ENCODE peak calls at places on chromosomes 13 and 19, in seven cellular contexts. S is cardiac muscle cell; Y is K562; D is ovary; I is stomach; E is CD8-positive, alpha-beta T cell; W is tibial artery. B is an unnamed sample.

GRCh38 chr13:113164492-113164891 is 6.0 kb downstream of the PROZ start:
- DNase-seq in S (no peak), Y (no peak), W (no peak), D (no peak), E (no peak), I (no peak), B (no peak)

GRCh38 chr13:100149389-100149788 is 60.5 kb downstream of the PCCA start:
- DNase-seq in E (no peak), D (no peak), S (no peak), I (no peak), W (no peak), Y (no peak), B (no peak)

GRCh38 chr19:10618846-10619245 is 6.5 kb upstream of the SLC44A2 start:
- DNase-seq in D (no peak), Y (no peak), W (no peak), E (no peak), I (no peak), S (no peak), B (no peak)

GRCh38 chr13:75637101-75637774 is 1.1 kb downstream of the LMO7 start:
- DNase-seq in W (no peak), Y (no peak), I (no peak), E (no peak), D (no peak), S (peak; percentile 21), B (no peak)

GRCh38 chr13:97224544-97225324 is 2.6 kb downstream of the MBNL2 start:
- DNase-seq in S (peak; percentile 66), D (peak; percentile 54), E (no peak), Y (peak; percentile 42), I (peak; percentile 70), W (no peak), B (no peak)

GRCh38 chr13:105908581-105908980 is 626.9 kb downstream of the EFNB2 start:
- DNase-seq in I (no peak), D (no peak), Y (no peak), S (no peak), E (no peak), W (no peak), B (no peak)

GRCh38 chr13:21694831-21695230 is 24.0 kb downstream of the FGF9 start:
- DNase-seq in S (no peak), E (no peak), Y (no peak), W (no peak), D (no peak), I (no peak), B (no peak)

GRCh38 chr13:111202745-111203144 is 87.6 kb downstream of the ARHGEF7 start:
- DNase-seq in D (no peak), S (peak; percentile 96), E (no peak), W (no peak), I (no peak), Y (peak; percentile 41), B (no peak)

GRCh38 chr13:98460519-98460918 is 116.4 kb downstream of the STK24 start:
- DNase-seq in W (no peak), S (no peak), I (no peak), Y (no peak), D (no peak), E (no peak), B (no peak)

GRCh38 chr13:38637576-38637975 is 49.3 kb upstream of the FREM2 start:
- DNase-seq in D (no peak), S (no peak), W (no peak), E (no peak), I (no peak), Y (no peak), B (no peak)

GRCh38 chr13:106917024-106917491 is 349.1 kb upstream of the ARGLU1 start:
- DNase-seq in Y (no peak), S (peak; percentile 25), W (no peak), D (no peak), I (no peak), E (no peak), B (no peak)

GRCh38 chr19:18278521-18279265 is 2.7 kb downstream of the JUND start:
- DNase-seq in E (peak; percentile 51), W (no peak), D (no peak), S (peak; percentile 39), Y (no peak), I (peak; percentile 52), B (peak; percentile 30)

GRCh38 chr19:16825312-16826168 is 3.7 kb upstream of the SIN3B start:
- DNase-seq in W (no peak), S (peak; percentile 86), Y (no peak), E (no peak), D (peak; percentile 80), I (peak; percentile 53), B (peak; percentile 18)

GRCh38 chr19:11931051-11931450 is 6.1 kb downstream of the ZNF700 start:
- DNase-seq in I (no peak), E (no peak), W (no peak), S (no peak), Y (no peak), D (no peak), B (peak; percentile 30)

GRCh38 chr19:41350735-41351338 is 2.9 kb downstream of the TGFB1 start:
- DNase-seq in E (no peak), D (no peak), Y (peak; percentile 67), I (no peak), S (peak; percentile 28), W (no peak), B (no peak)

GRCh38 chr19:50556236-50557008 is 11.8 kb downstream of the LRRC4B start:
- DNase-seq in D (peak; percentile 72), W (peak; percentile 78), I (peak; percentile 72), E (peak; percentile 53), S (peak; percentile 81), Y (peak; percentile 93), B (peak; percentile 93)
- TF ChIP-seq CTCF in D (peak; percentile 41), W (peak; percentile 83), I (peak; percentile 74), E (peak; percentile 90), S (peak; percentile 88), Y (peak; percentile 82), B (peak; percentile 80)

GRCh38 chr19:58325623-58326022 is 1.2 kb upstream of the ZSCAN22 start:
- DNase-seq in Y (no peak), D (no peak), S (no peak), I (no peak), E (no peak), W (no peak), B (no peak)

GRCh38 chr19:58326501-58326913 is 287 bp upstream of the ZSCAN22 start:
- DNase-seq in E (no peak), S (no peak), I (no peak), W (no peak), Y (no peak), D (no peak), B (no peak)

GRCh38 chr19:58330458-58330857 is 3.7 kb downstream of the ZSCAN22 start:
- DNase-seq in I (peak; percentile 31), Y (peak; percentile 49), W (no peak), E (no peak), S (peak; percentile 68), D (no peak), B (no peak)

GRCh38 chr19:58328999-58329398 is 2.2 kb downstream of the ZSCAN22 start:
- DNase-seq in Y (peak; percentile 25), E (no peak), S (no peak), D (no peak), I (no peak), W (no peak), B (peak; percentile 47)

DNA sequence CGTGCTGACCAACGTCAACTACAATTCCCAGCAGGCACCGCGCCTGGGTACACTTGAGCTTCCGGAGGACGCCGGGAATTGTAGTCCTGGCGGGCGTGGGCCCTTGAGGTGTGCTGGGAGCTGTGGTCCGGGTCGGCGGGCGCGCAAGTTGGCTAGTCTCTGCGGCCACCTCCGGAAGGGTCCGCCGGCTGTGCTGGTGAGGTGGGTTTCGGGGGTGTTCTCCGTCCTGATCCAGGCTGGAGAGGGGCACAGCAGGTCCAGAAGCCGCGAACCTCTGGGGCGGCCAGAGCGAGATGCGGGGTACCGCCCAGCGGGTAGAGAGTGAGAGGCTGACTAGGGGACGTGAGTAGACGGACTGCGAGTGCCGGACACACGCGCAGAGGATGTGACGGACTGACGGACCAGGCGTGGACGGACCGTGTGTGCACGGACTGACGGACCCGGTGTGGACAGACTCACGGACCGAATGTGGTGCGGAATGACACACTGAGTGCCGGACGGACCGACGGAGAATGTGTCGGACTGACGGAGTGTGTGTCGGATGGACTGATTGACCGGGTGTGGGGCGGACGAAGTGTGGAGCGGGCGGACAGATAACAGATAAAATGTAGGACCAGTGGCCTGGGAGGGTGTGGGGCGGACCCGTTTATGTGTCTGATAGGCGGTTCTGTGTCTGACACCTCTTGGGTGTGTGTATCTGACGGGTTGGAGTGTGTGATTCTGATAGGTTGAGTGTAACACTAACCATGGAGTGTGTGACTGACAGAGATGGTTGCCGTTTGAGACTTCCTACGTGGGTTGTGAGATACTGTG is at the start of gene ZSCAN22:
- DNase-seq in W (peak; percentile 98), I (peak; percentile 97), E (peak; percentile 76), D (peak; percentile 97), S (peak; percentile 97), Y (peak; percentile 89), B (peak; percentile 97)
- H3K27ac ChIP-seq in W (peak within 1 kb of the TSS; percentile 94), I (peak within 1 kb of the TSS; percentile 99), E (peak within 1 kb of the TSS; percentile 77), D (peak within 1 kb of the TSS; percentile 80), S (peak within 1 kb of the TSS; percentile 25), Y (peak within 1 kb of the TSS; percentile 94), B (peak within 1 kb of the TSS; percentile 82)

DNA sequence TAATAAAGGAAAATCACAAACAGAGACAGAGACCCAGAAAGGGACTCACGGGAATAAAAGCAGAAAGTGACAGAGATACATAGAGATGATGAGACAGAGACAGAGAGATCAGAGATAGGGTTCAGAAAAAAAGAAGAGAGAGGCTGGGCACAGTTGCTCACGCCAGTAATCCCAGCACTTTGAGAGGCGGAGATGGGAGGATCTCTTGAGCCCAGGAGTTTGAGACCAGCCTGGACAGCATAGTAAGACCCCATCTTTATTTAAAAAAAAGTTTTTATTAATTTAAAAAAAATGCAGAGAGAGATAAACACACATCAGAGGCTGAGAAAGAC is 19.4 kb upstream of the FOSB start:
- DNase-seq in E (no peak), S (no peak), W (no peak), D (no peak), I (no peak), Y (no peak), B (no peak)
- H3K4me3 ChIP-seq in E (no peak overlapping the region), S (no peak overlapping the region), W (no peak overlapping the region), D (no peak overlapping the region), I (no peak overlapping the region), Y (no peak overlapping the region), B (no peak overlapping the region)

GRCh38 chr13:24668955-24669354 is 11.3 kb upstream of the ATP12A start:
- DNase-seq in I (no peak), W (no peak), S (no peak), E (no peak), D (no peak), Y (no peak), B (no peak)

GRCh38 chr13:24671367-24672117 is 8.7 kb upstream of the ATP12A start:
- DNase-seq in W (no peak), I (no peak), Y (peak; percentile 38), S (peak; percentile 91), D (no peak), E (no peak), B (peak; percentile 82)

GRCh38 chr13:24672141-24673132 is 7.8 kb upstream of the ATP12A start:
- DNase-seq in Y (no peak), I (no peak), S (no peak), D (no peak), W (no peak), E (no peak), B (peak; percentile 82)

GRCh38 chr13:24670174-24670573 is 10.0 kb upstream of the ATP12A start:
- DNase-seq in E (no peak), W (no peak), Y (no peak), D (no peak), I (no peak), S (no peak), B (no peak)

DNA sequence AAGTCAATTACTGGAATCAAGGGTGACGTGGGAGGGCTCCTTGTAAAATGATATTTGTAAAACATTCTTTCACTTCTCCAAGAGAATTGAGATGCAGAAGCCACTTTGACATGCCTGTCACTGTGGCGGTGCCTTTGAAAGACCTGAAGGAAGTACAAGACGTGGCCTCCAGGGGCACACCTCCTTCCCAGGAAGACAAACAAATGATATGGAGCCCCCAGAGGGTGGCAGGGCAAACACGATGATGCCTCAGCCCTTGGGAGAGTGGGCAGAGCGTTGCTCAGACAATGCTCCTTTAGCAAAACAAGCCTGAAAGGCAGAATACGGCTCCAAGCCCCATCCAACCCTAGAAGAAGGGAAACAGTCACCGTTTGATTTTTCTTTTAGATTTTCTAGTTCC is 9.3 kb upstream of the ATP12A start:
- DNase-seq in I (no peak), W (no peak), S (peak; percentile 23), Y (peak; percentile 27), E (no peak), D (no peak), B (peak; percentile 88)
- TF ChIP-seq CTCF in I (no peak), W (no peak), S (no peak), Y (peak; percentile 45), E (peak; percentile 24), D (no peak), B (peak; percentile 84)

B was measured in WERI-Rb-1.